ENCODE peak calls at places on chromosome 19, in eight cellular contexts. Q is fibroblast of lung; F is cardiac muscle cell; T is CD8-positive, alpha-beta memory T cell; L is psoas muscle; K is pancreas; C is heart right ventricle; E is mucosa of descending colon. R is an unnamed sample. For H3K36me3, the result is how much of the 10 kb centered on the place peaks cover.

GRCh38 chr19:35395762-35396199 is 24.9 kb downstream of the GPR42 start:
- DNase-seq in T (no peak), C (peak), Q (no peak), L (no peak), E (no peak), F (no peak), K (peak), R (no peak)

GRCh38 chr19:50510121-50510670 is 795 bp downstream of the JOSD2 start:
- DNase-seq in K (no peak), Q (no peak), L (no peak), F (peak), T (no peak), E (peak), C (no peak), R (no peak)

GRCh38 chr19:1411255-1412191 is 4.1 kb downstream of the DAZAP1 start:
- DNase-seq in F (peak), T (peak), K (no peak), E (peak), L (peak), C (peak), Q (peak), R (no peak)

GRCh38 chr19:6278740-6279619 is 795 bp downstream of the MLLT1 start:
- DNase-seq in Q (no peak), E (no peak), C (no peak), L (no peak), F (no peak), T (no peak), K (no peak), R (no peak)

GRCh38 chr19:39314016-39314728 is 6.5 kb downstream of the LRFN1 start:
- DNase-seq in Q (no peak), E (no peak), C (no peak), F (no peak), K (no peak), T (no peak), L (no peak), R (no peak)

GRCh38 chr19:18500376-18500775 is 21.5 kb downstream of the ELL start:
- DNase-seq in Q (no peak), T (no peak), C (peak), K (no peak), F (no peak), E (no peak), L (no peak), R (no peak)

GRCh38 chr19:10499550-10500246 is 3.5 kb downstream of the KEAP1 start:
- DNase-seq in T (no peak), C (no peak), E (peak), K (no peak), Q (no peak), L (no peak), F (no peak), R (no peak)

GRCh38 chr19:51367565-51368365 is 1.0 kb downstream of the CLDND2 start:
- DNase-seq in E (peak), C (peak), Q (peak), K (peak), T (peak), F (peak), L (peak), R (peak)

GRCh38 chr19:51128227-51128626 is 3.5 kb downstream of the SIGLEC9 start:
- DNase-seq in K (no peak), F (no peak), E (peak), Q (no peak), C (no peak), T (no peak), L (no peak), R (no peak)

GRCh38 chr19:18712981-18713380 is 29.5 kb downstream of the CRTC1 start:
- DNase-seq in E (no peak), K (no peak), C (no peak), L (no peak), T (no peak), F (peak), Q (peak), R (no peak)

GRCh38 chr19:44748426-44749254 is at the start of gene BCL3:
- DNase-seq in K (peak), Q (peak), C (peak), T (peak), F (peak), L (peak), E (peak), R (peak)

GRCh38 chr19:57212109-57212508 is 18.7 kb upstream of the AURKC start:
- DNase-seq in K (no peak), E (no peak), T (no peak), Q (no peak), C (no peak), L (no peak), F (no peak), R (peak)

GRCh38 chr19:7901337-7901736 is 2.3 kb upstream of the MAP2K7 start:
- DNase-seq in T (no peak), L (no peak), E (no peak), K (no peak), F (no peak), C (no peak), Q (no peak), R (no peak)

GRCh38 chr19:48419158-48419920 is 25.9 kb downstream of the GRIN2D start:
- DNase-seq in L (peak), F (peak), K (no peak), E (peak), Q (peak), C (no peak), T (peak), R (no peak)

GRCh38 chr19:48386981-48387380 is 4.4 kb downstream of the KDELR1 start:
- DNase-seq in C (no peak), Q (no peak), F (no peak), E (no peak), L (no peak), K (no peak), T (no peak), R (no peak)

GRCh38 chr19:55692681-55693081 is 17.7 kb downstream of the EPN1 start:
- DNase-seq in C (no peak), F (no peak), L (no peak), K (no peak), Q (no peak), E (peak), T (no peak), R (no peak)

GRCh38 chr19:55689366-55690108 is 14.5 kb downstream of the EPN1 start:
- DNase-seq in K (no peak), E (peak), Q (no peak), F (no peak), C (no peak), T (no peak), L (no peak), R (no peak)

GRCh38 chr19:55690109-55690768 is 15.2 kb downstream of the EPN1 start:
- DNase-seq in C (no peak), Q (no peak), E (peak), K (no peak), F (no peak), L (no peak), T (no peak), R (no peak)

GRCh38 chr19:55691561-55692481 is 16.8 kb downstream of the EPN1 start:
- DNase-seq in T (no peak), E (no peak), L (no peak), K (no peak), C (no peak), F (no peak), Q (no peak), R (no peak)

GRCh38 chr19:55690769-55691545 is 15.9 kb downstream of the EPN1 start:
- DNase-seq in K (no peak), E (no peak), F (no peak), L (no peak), C (no peak), T (no peak), Q (no peak), R (no peak)
- H3K36me3 ChIP-seq in K (half or more), E (under half), F (under half), L (under half), C (under half), T (under half), Q (under half), R (under half)

GRCh38 chr19:45825917-45826893 is 11.1 kb upstream of the RSPH6A start:
- DNase-seq in Q (no peak), E (no peak), K (no peak), T (no peak), C (no peak), F (no peak), L (no peak), R (no peak)
- H3K4me3 ChIP-seq in Q (no peak), E (no peak), K (no peak), T (no peak), C (no peak), F (no peak), L (no peak), R (no peak)

DNA sequence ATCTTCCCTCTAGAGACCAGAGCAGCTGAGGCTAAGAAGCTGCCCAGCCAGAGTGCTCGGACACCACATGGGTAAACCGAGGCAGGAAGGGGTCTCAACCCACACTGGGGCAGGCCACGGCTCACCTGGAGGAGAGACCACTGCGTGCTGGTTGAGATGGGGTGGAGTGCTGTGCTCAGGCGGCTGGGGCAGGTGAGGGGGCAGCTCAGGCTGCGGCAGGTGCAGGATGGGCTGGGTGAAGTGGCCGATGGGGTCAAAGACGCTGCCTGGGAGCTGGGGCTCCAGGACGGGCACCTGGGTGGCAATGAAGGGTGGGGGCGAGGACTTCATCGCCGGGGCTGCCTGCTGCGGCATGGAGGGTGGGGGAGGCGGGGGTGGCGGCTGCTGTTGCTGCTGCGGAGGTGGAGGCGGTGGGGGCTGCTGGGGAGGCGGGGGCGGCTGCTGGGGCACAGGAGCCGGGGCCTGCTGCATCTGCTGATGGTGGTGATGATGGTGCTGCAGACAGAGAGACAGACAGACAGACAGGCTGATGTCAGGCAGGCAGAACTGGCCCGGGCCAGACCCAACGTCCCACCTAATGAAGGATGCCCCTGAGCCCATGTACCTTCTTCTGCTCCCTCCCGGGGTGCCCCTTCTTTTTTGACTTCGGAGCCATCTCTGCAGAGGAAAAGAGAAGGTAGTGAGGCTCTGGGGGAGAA is 12.0 kb upstream of the EPHX3 start:
- DNase-seq in Q (no peak), L (no peak), E (no peak), F (no peak), T (no peak), C (no peak), K (no peak), R (no peak)
- H3K36me3 ChIP-seq in Q (under half), L (under half), E (under half), F (under half), T (half or more), C (under half), K (under half), R (half or more)

GRCh38 chr19:56136362-56136761 is 4.7 kb upstream of the ZNF444 start:
- DNase-seq in L (no peak), C (no peak), Q (no peak), T (no peak), F (no peak), K (no peak), E (no peak), R (no peak)

GRCh38 chr19:56133858-56134654 is 7.0 kb upstream of the ZNF444 start:
- DNase-seq in L (no peak), Q (no peak), C (no peak), F (peak), T (no peak), E (no peak), K (no peak), R (no peak)

GRCh38 chr19:56132316-56132822 is 8.7 kb upstream of the ZNF444 start:
- DNase-seq in Q (peak), T (no peak), F (peak), E (no peak), C (no peak), K (no peak), L (no peak), R (no peak)

GRCh38 chr19:56137405-56137804 is 3.7 kb upstream of the ZNF444 start:
- DNase-seq in T (no peak), Q (no peak), L (no peak), C (no peak), K (peak), F (no peak), E (peak), R (no peak)

GRCh38 chr19:56134655-56134922 is 6.5 kb upstream of the ZNF444 start:
- DNase-seq in K (no peak), Q (no peak), T (no peak), C (no peak), E (no peak), L (no peak), F (no peak), R (no peak)
- H3K4me3 ChIP-seq in K (no peak), Q (no peak), T (no peak), C (no peak), E (no peak), L (no peak), F (no peak), R (no peak)

DNA sequence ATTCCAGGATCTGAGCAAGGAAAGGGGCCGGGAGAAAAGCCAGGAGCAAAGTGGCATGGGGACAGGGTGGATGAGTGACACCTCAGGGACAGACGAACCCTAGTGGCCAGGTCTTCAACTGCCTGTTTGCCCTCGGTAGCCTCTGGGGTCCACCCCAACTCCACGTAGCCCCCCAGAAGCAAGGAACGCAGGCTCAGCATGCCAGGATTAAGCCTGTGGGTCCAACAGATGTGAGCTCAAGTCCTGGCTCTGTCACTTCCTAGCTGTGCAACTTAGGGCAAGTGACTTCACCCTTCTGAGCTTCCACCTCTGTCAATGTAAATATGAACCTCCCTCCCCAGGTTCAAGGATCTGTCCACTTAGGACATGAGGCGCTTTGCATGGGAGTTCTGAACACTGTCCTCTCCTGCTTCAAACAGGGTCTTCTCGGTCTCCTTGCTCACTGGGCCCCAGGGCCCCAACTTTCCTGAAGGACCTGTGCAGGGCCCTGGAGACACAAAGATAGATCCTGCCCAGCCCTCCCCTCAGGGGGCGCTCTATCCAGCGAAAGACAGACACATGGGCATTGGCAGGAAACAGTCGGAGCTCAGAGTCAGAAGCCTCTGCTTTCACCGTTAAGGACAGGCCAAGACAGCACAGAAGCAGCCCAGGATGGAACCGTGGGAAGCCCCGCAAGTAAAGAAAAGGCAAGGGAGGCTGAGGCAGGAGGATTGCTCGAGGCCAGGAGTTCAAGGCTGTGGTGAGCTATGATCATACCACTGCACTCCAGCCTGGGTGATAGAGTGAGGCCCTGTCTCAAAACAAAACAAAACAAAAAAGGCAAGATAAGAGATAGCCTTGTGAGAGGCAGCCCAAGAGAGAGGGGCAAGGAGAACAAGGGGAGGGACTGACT is 13.2 kb downstream of the SYDE1 start:
- DNase-seq in F (no peak), K (no peak), Q (no peak), C (no peak), E (no peak), L (no peak), T (no peak), R (no peak)
- H3K36me3 ChIP-seq in F (under half), K (half or more), Q (under half), C (under half), E (under half), L (under half), T (under half), R (under half)

DNA sequence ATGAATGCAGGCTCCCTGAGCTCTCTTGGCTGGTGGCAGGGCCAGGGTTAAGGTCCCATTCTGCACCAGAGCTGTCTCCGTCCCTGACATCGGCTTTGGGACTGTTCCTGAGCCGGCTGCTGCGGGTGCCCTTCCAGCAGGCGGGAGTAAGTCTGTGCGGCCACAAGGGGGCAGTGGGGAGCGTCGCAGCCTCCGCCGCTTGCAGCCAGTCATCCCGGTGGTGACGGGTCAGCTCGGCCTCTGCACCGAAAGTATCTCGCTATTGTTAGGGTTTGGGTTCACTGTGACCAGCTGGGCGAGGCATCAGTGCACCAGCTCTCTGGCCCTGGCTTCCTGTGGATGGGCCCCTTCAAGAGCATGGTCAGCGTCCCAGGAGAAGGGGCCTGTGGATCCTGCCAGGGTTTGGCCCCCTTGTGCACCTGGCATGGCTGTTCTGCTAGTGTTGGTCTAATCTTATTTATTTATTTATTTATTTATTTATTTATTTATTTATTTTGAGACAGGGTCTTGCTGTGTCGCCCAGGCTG is 15.1 kb downstream of the NDUFB7 start:
- DNase-seq in L (peak), E (peak), K (peak), F (peak), Q (peak), C (peak), T (peak), R (peak)
- H3K4me3 ChIP-seq in L (peak), E (no peak), K (peak), F (no peak), Q (no peak), C (no peak), T (peak), R (no peak)

R was measured in bronchial epithelial cell.